ENCODE peak calls at places on chromosomes 4 and X, in four cellular contexts. One of them, this sample, is unnamed.

GRCh38 chr4:38371391-38371851 is 292.6 kb upstream of the KLF3 start:
- DNase-seq in cardiac septum: no peak
- DNase-seq in activated T-cell treated with anti-CD3 and anti-CD28 coated beads, Interleukin-2, amount 50 U/mL, for 72 hours: no peak
- DNase-seq in CD8-positive, alpha-beta memory T cell: no peak
- DNase-seq in this sample: peak

GRCh38 chr4:37799941-37800554 is 26.4 kb upstream of the PGM2 start:
- DNase-seq in activated T-cell treated with anti-CD3 and anti-CD28 coated beads, Interleukin-2, amount 50 U/mL, for 72 hours: no peak
- DNase-seq in CD8-positive, alpha-beta memory T cell: no peak
- DNase-seq in cardiac septum: no peak
- DNase-seq in this sample: peak

GRCh38 chr4:41154001-41154813 is 60.1 kb downstream of the APBB2 start:
- DNase-seq in cardiac septum: no peak
- DNase-seq in activated T-cell treated with anti-CD3 and anti-CD28 coated beads, Interleukin-2, amount 50 U/mL, for 72 hours: no peak
- DNase-seq in CD8-positive, alpha-beta memory T cell: no peak
- DNase-seq in this sample: no peak

GRCh38 chr4:157897971-157898370 is 274.9 kb downstream of the GASK1B start:
- DNase-seq in cardiac septum: no peak
- DNase-seq in CD8-positive, alpha-beta memory T cell: no peak
- DNase-seq in activated T-cell treated with anti-CD3 and anti-CD28 coated beads, Interleukin-2, amount 50 U/mL, for 72 hours: no peak
- DNase-seq in this sample: no peak

GRCh38 chr4:89661490-89661889 is 175.5 kb downstream of the SNCA start:
- DNase-seq in activated T-cell treated with anti-CD3 and anti-CD28 coated beads, Interleukin-2, amount 50 U/mL, for 72 hours: no peak
- DNase-seq in cardiac septum: no peak
- DNase-seq in CD8-positive, alpha-beta memory T cell: no peak
- DNase-seq in this sample: peak

GRCh38 chr4:169906104-169906503 is 120.1 kb downstream of the MFAP3L start:
- DNase-seq in cardiac septum: no peak
- DNase-seq in activated T-cell treated with anti-CD3 and anti-CD28 coated beads, Interleukin-2, amount 50 U/mL, for 72 hours: no peak
- DNase-seq in CD8-positive, alpha-beta memory T cell: no peak
- DNase-seq in this sample: no peak

GRCh38 chr4:186104114-186104894 is at the start of gene FAM149A:
- DNase-seq in activated T-cell treated with anti-CD3 and anti-CD28 coated beads, Interleukin-2, amount 50 U/mL, for 72 hours: peak
- DNase-seq in CD8-positive, alpha-beta memory T cell: peak
- DNase-seq in cardiac septum: no peak
- DNase-seq in this sample: no peak

GRCh38 chr4:52833941-52834525 is 28.1 kb upstream of the RASL11B start:
- DNase-seq in cardiac septum: no peak
- DNase-seq in CD8-positive, alpha-beta memory T cell: no peak
- DNase-seq in activated T-cell treated with anti-CD3 and anti-CD28 coated beads, Interleukin-2, amount 50 U/mL, for 72 hours: no peak
- DNase-seq in this sample: peak

GRCh38 chrX:129781134-129782014 is 1.6 kb downstream of the SASH3 start:
- DNase-seq in activated T-cell treated with anti-CD3 and anti-CD28 coated beads, Interleukin-2, amount 50 U/mL, for 72 hours: peak
- DNase-seq in CD8-positive, alpha-beta memory T cell: peak
- DNase-seq in cardiac septum: peak
- DNase-seq in this sample: peak

GRCh38 chr4:95798003-95798402 is 41.9 kb upstream of the PDHA2 start:
- DNase-seq in CD8-positive, alpha-beta memory T cell: no peak
- DNase-seq in activated T-cell treated with anti-CD3 and anti-CD28 coated beads, Interleukin-2, amount 50 U/mL, for 72 hours: no peak
- DNase-seq in cardiac septum: no peak
- DNase-seq in this sample: no peak

GRCh38 chrX:153688534-153688899 is 791 bp downstream of the SLC6A8 start:
- DNase-seq in CD8-positive, alpha-beta memory T cell: no peak
- DNase-seq in activated T-cell treated with anti-CD3 and anti-CD28 coated beads, Interleukin-2, amount 50 U/mL, for 72 hours: no peak
- DNase-seq in cardiac septum: no peak
- DNase-seq in this sample: no peak

GRCh38 chrX:120769576-120770341 is 105.9 kb downstream of the CT47B1 start:
- DNase-seq in activated T-cell treated with anti-CD3 and anti-CD28 coated beads, Interleukin-2, amount 50 U/mL, for 72 hours: no peak
- DNase-seq in CD8-positive, alpha-beta memory T cell: no peak
- DNase-seq in cardiac septum: no peak
- DNase-seq in this sample: peak

GRCh38 chrX:34956915-34957314 is 14.3 kb downstream of the FAM47B start:
- DNase-seq in CD8-positive, alpha-beta memory T cell: no peak
- DNase-seq in activated T-cell treated with anti-CD3 and anti-CD28 coated beads, Interleukin-2, amount 50 U/mL, for 72 hours: no peak
- DNase-seq in cardiac septum: no peak
- DNase-seq in this sample: peak

GRCh38 chrX:15751160-15751819 is 13.2 kb downstream of the CA5B start:
- DNase-seq in activated T-cell treated with anti-CD3 and anti-CD28 coated beads, Interleukin-2, amount 50 U/mL, for 72 hours: no peak
- DNase-seq in CD8-positive, alpha-beta memory T cell: no peak
- DNase-seq in cardiac septum: no peak
- DNase-seq in this sample: peak

GRCh38 chr4:112147697-112148096 is 2.4 kb downstream of the FAM241A start:
- DNase-seq in cardiac septum: no peak
- DNase-seq in activated T-cell treated with anti-CD3 and anti-CD28 coated beads, Interleukin-2, amount 50 U/mL, for 72 hours: no peak
- DNase-seq in CD8-positive, alpha-beta memory T cell: no peak
- DNase-seq in this sample: peak

GRCh38 chrX:443676-444210 is 57.0 kb upstream of the PPP2R3B start:
- DNase-seq in activated T-cell treated with anti-CD3 and anti-CD28 coated beads, Interleukin-2, amount 50 U/mL, for 72 hours: no peak
- DNase-seq in CD8-positive, alpha-beta memory T cell: no peak
- DNase-seq in cardiac septum: peak
- DNase-seq in this sample: no peak

GRCh38 chr4:118817178-118817930 is 18.6 kb downstream of the SEC24D start:
- DNase-seq in CD8-positive, alpha-beta memory T cell: no peak
- DNase-seq in cardiac septum: no peak
- DNase-seq in activated T-cell treated with anti-CD3 and anti-CD28 coated beads, Interleukin-2, amount 50 U/mL, for 72 hours: no peak
- DNase-seq in this sample: no peak

GRCh38 chr4:10924274-10924673 is 239.7 kb upstream of the CLNK start:
- DNase-seq in activated T-cell treated with anti-CD3 and anti-CD28 coated beads, Interleukin-2, amount 50 U/mL, for 72 hours: no peak
- DNase-seq in CD8-positive, alpha-beta memory T cell: no peak
- DNase-seq in cardiac septum: no peak
- DNase-seq in this sample: no peak

GRCh38 chr4:75745192-75745591 is 20.8 kb downstream of the USO1 start:
- DNase-seq in activated T-cell treated with anti-CD3 and anti-CD28 coated beads, Interleukin-2, amount 50 U/mL, for 72 hours: no peak
- DNase-seq in CD8-positive, alpha-beta memory T cell: no peak
- DNase-seq in cardiac septum: no peak
- DNase-seq in this sample: peak

GRCh38 chrX:25873196-25873595 is 264.9 kb upstream of the MAGEB18 start:
- DNase-seq in activated T-cell treated with anti-CD3 and anti-CD28 coated beads, Interleukin-2, amount 50 U/mL, for 72 hours: no peak
- DNase-seq in CD8-positive, alpha-beta memory T cell: no peak
- DNase-seq in cardiac septum: no peak
- DNase-seq in this sample: no peak

GRCh38 chr4:3371581-3372001 is 70.2 kb upstream of the HGFAC start:
- DNase-seq in CD8-positive, alpha-beta memory T cell: no peak
- DNase-seq in activated T-cell treated with anti-CD3 and anti-CD28 coated beads, Interleukin-2, amount 50 U/mL, for 72 hours: no peak
- DNase-seq in cardiac septum: no peak
- DNase-seq in this sample: peak

GRCh38 chr4:75512336-75513211 is 1.6 kb downstream of the RCHY1 start:
- DNase-seq in CD8-positive, alpha-beta memory T cell: no peak
- DNase-seq in cardiac septum: no peak
- DNase-seq in activated T-cell treated with anti-CD3 and anti-CD28 coated beads, Interleukin-2, amount 50 U/mL, for 72 hours: no peak
- DNase-seq in this sample: peak

GRCh38 chr4:152709675-152710438 is 30.1 kb upstream of the TMEM154 start:
- DNase-seq in cardiac septum: no peak
- DNase-seq in CD8-positive, alpha-beta memory T cell: no peak
- DNase-seq in activated T-cell treated with anti-CD3 and anti-CD28 coated beads, Interleukin-2, amount 50 U/mL, for 72 hours: no peak
- DNase-seq in this sample: peak

GRCh38 chr4:153520871-153521329 is 54.7 kb downstream of the TMEM131L start:
- DNase-seq in cardiac septum: no peak
- DNase-seq in CD8-positive, alpha-beta memory T cell: no peak
- DNase-seq in activated T-cell treated with anti-CD3 and anti-CD28 coated beads, Interleukin-2, amount 50 U/mL, for 72 hours: no peak
- DNase-seq in this sample: no peak

GRCh38 chrX:135391734-135392133 is 30.0 kb upstream of the SMIM10L2A start:
- DNase-seq in CD8-positive, alpha-beta memory T cell: no peak
- DNase-seq in cardiac septum: no peak
- DNase-seq in activated T-cell treated with anti-CD3 and anti-CD28 coated beads, Interleukin-2, amount 50 U/mL, for 72 hours: no peak
- DNase-seq in this sample: no peak

GRCh38 chr4:112589207-112589606 is 47.5 kb downstream of the ZGRF1 start:
- DNase-seq in activated T-cell treated with anti-CD3 and anti-CD28 coated beads, Interleukin-2, amount 50 U/mL, for 72 hours: no peak
- DNase-seq in cardiac septum: no peak
- DNase-seq in CD8-positive, alpha-beta memory T cell: no peak
- DNase-seq in this sample: peak

GRCh38 chr4:80228460-80228859 is 31.2 kb downstream of the PRDM8 start:
- DNase-seq in cardiac septum: no peak
- DNase-seq in CD8-positive, alpha-beta memory T cell: no peak
- DNase-seq in activated T-cell treated with anti-CD3 and anti-CD28 coated beads, Interleukin-2, amount 50 U/mL, for 72 hours: no peak
- DNase-seq in this sample: no peak

GRCh38 chr4:188727746-188728145 is 588.5 kb downstream of the TRIML1 start:
- DNase-seq in CD8-positive, alpha-beta memory T cell: no peak
- DNase-seq in activated T-cell treated with anti-CD3 and anti-CD28 coated beads, Interleukin-2, amount 50 U/mL, for 72 hours: no peak
- DNase-seq in cardiac septum: no peak
- DNase-seq in this sample: no peak